ENCODE peak calls at places on chromosomes 4 and X, in ten cellular contexts. Y, D, Z, J, U, W, A, N, F and P are unnamed samples.

GRCh38 chrX:19864736-19865135 is 22.7 kb downstream of the SH3KBP1 start:
- DNase-seq in Y (no peak), D (no peak), Z (no peak), J (no peak), U (no peak), W (no peak), A (no peak), N (no peak), F (no peak), P (no peak)

GRCh38 chr4:113094802-113095201 is 45.3 kb downstream of the ANK2 start:
- DNase-seq in Y (no peak), D (peak), Z (no peak), J (no peak), U (peak), W (no peak), A (no peak), N (peak), F (no peak), P (no peak)

GRCh38 chrX:21683910-21684309 is 25.8 kb upstream of the KLHL34 start:
- DNase-seq in Y (peak), D (no peak), Z (no peak), J (no peak), U (peak), W (no peak), A (peak), N (peak), F (no peak), P (peak)

GRCh38 chrX:16643160-16643559 is 6.8 kb upstream of the S100G start:
- DNase-seq in Y (no peak), D (peak), Z (no peak), J (no peak), U (peak), W (no peak), A (no peak), N (peak), F (no peak), P (no peak)

GRCh38 chr4:102493794-102494193 is 7.4 kb upstream of the NFKB1 start:
- DNase-seq in Y (no peak), D (no peak), Z (no peak), J (no peak), U (no peak), W (no peak), A (no peak), N (no peak), F (no peak), P (no peak)

GRCh38 chr4:26021417-26022345 is 107.7 kb downstream of the SMIM20 start:
- DNase-seq in Y (no peak), D (peak), Z (no peak), J (no peak), U (peak), W (no peak), A (no peak), N (peak), F (no peak), P (no peak)

GRCh38 chr4:7753931-7754465 is 185.7 kb downstream of the AFAP1 start:
- DNase-seq in Y (no peak), D (peak), Z (no peak), J (no peak), U (no peak), W (no peak), A (no peak), N (peak), F (no peak), P (no peak)

GRCh38 chr4:1166509-1167243 is 5.7 kb downstream of the SPON2 start:
- DNase-seq in Y (no peak), D (no peak), Z (no peak), J (no peak), U (no peak), W (no peak), A (no peak), N (peak), F (no peak), P (no peak)

GRCh38 chr4:173195132-173195531 is 26.5 kb downstream of the GALNT7 start:
- DNase-seq in Y (no peak), D (no peak), Z (no peak), J (no peak), U (no peak), W (no peak), A (no peak), N (no peak), F (no peak), P (no peak)

GRCh38 chr4:128162434-128162833 is 101.3 kb downstream of the LARP1B start:
- DNase-seq in Y (no peak), D (peak), Z (no peak), J (no peak), U (peak), W (no peak), A (no peak), N (peak), F (no peak), P (no peak)

GRCh38 chrX:20265221-20265725 is 1.4 kb downstream of the RPS6KA3 start:
- DNase-seq in Y (peak), D (peak), Z (no peak), J (peak), U (peak), W (peak), A (no peak), N (peak), F (peak), P (no peak)

GRCh38 chr4:5249727-5250126 is 198.4 kb downstream of the STK32B start:
- DNase-seq in Y (no peak), D (no peak), Z (no peak), J (no peak), U (no peak), W (no peak), A (no peak), N (no peak), F (no peak), P (no peak)

GRCh38 chr4:20327808-20328207 is 76.1 kb downstream of the SLIT2 start:
- DNase-seq in Y (no peak), D (no peak), Z (no peak), J (no peak), U (no peak), W (no peak), A (no peak), N (no peak), F (no peak), P (no peak)

GRCh38 chrX:50635162-50635561 is 164.5 kb upstream of the DGKK start:
- DNase-seq in Y (no peak), D (no peak), Z (no peak), J (no peak), U (no peak), W (no peak), A (no peak), N (no peak), F (no peak), P (no peak)

GRCh38 chr4:74228691-74229640 is 71.0 kb downstream of the MTHFD2L start:
- DNase-seq in Y (peak), D (peak), Z (peak), J (no peak), U (peak), W (no peak), A (peak), N (peak), F (peak), P (no peak)

GRCh38 chr4:57093816-57094481 is 16.2 kb downstream of the IGFBP7 start:
- DNase-seq in Y (no peak), D (no peak), Z (no peak), J (no peak), U (no peak), W (no peak), A (no peak), N (peak), F (no peak), P (no peak)

GRCh38 chrX:103817502-103817901 is 14.6 kb downstream of the RAB9B start:
- DNase-seq in Y (no peak), D (peak), Z (no peak), J (no peak), U (peak), W (no peak), A (peak), N (peak), F (no peak), P (peak)

GRCh38 chr4:100168521-100168920 is 21.7 kb downstream of the DDIT4L start:
- DNase-seq in Y (peak), D (peak), Z (no peak), J (no peak), U (peak), W (no peak), A (no peak), N (peak), F (no peak), P (no peak)

GRCh38 chrX:9665113-9665512 is 100.5 kb downstream of the GPR143 start:
- DNase-seq in Y (no peak), D (no peak), Z (no peak), J (no peak), U (peak), W (no peak), A (no peak), N (no peak), F (no peak), P (no peak)

GRCh38 chr4:82981116-82981515 is 29.5 kb downstream of the LIN54 start:
- DNase-seq in Y (no peak), D (no peak), Z (no peak), J (no peak), U (no peak), W (no peak), A (no peak), N (no peak), F (no peak), P (no peak)

GRCh38 chr4:93169966-93170365 is 658.6 kb upstream of the ATOH1 start:
- DNase-seq in Y (no peak), D (no peak), Z (no peak), J (no peak), U (no peak), W (no peak), A (no peak), N (no peak), F (no peak), P (no peak)

GRCh38 chrX:2710041-2710471 is 19.0 kb downstream of the CD99 start:
- DNase-seq in Y (peak), D (peak), Z (no peak), J (no peak), U (peak), W (no peak), A (no peak), N (peak), F (no peak), P (peak)

GRCh38 chr4:20192754-20193521 is 58.8 kb upstream of the SLIT2 start:
- DNase-seq in Y (no peak), D (peak), Z (no peak), J (no peak), U (peak), W (no peak), A (no peak), N (peak), F (no peak), P (no peak)

GRCh38 chr4:36785965-36786364 is 458.6 kb upstream of the NWD2 start:
- DNase-seq in Y (no peak), D (no peak), Z (no peak), J (no peak), U (no peak), W (no peak), A (no peak), N (no peak), F (no peak), P (no peak)

GRCh38 chr4:13970349-13970748 is 342.8 kb upstream of the BOD1L1 start:
- DNase-seq in Y (no peak), D (no peak), Z (no peak), J (no peak), U (peak), W (no peak), A (no peak), N (peak), F (no peak), P (no peak)

GRCh38 chrX:140697618-140698017 is 11.9 kb upstream of the LINC00632 start:
- DNase-seq in Y (no peak), D (no peak), Z (no peak), J (no peak), U (no peak), W (no peak), A (no peak), N (no peak), F (no peak), P (no peak)

GRCh38 chrX:47613082-47613481 is 6.6 kb downstream of the SYN1 start:
- DNase-seq in Y (no peak), D (no peak), Z (no peak), J (no peak), U (no peak), W (peak), A (no peak), N (no peak), F (peak), P (no peak)

GRCh38 chr4:8381814-8382581 is 58.5 kb downstream of the ACOX3 start:
- DNase-seq in Y (no peak), D (no peak), Z (no peak), J (no peak), U (no peak), W (no peak), A (no peak), N (no peak), F (no peak), P (no peak)

GRCh38 chrX:145613894-145614293 is 203.7 kb upstream of the SLITRK2 start:
- DNase-seq in Y (no peak), D (no peak), Z (no peak), J (no peak), U (no peak), W (no peak), A (no peak), N (no peak), F (no peak), P (no peak)

GRCh38 chr4:84028340-84028739 is 470.8 kb downstream of the NKX6-1 start:
- DNase-seq in Y (no peak), D (peak), Z (no peak), J (no peak), U (no peak), W (no peak), A (no peak), N (peak), F (no peak), P (no peak)

GRCh38 chr4:61149278-61149677 is 50.8 kb upstream of the ADGRL3 start:
- DNase-seq in Y (no peak), D (peak), Z (no peak), J (no peak), U (peak), W (no peak), A (peak), N (peak), F (no peak), P (peak)

GRCh38 chr4:143402776-143403550 is 66.3 kb downstream of the GAB1 start:
- DNase-seq in Y (no peak), D (no peak), Z (no peak), J (no peak), U (no peak), W (no peak), A (no peak), N (no peak), F (no peak), P (no peak)

GRCh38 chrX:7201481-7201880 is 53.5 kb upstream of the PUDP start:
- DNase-seq in Y (no peak), D (peak), Z (no peak), J (no peak), U (peak), W (no peak), A (no peak), N (peak), F (no peak), P (no peak)

GRCh38 chr4:102569200-102569599 is 68.0 kb downstream of the NFKB1 start:
- DNase-seq in Y (no peak), D (peak), Z (no peak), J (no peak), U (peak), W (no peak), A (peak), N (peak), F (no peak), P (no peak)

GRCh38 chr4:10006604-10007435 is 14.5 kb downstream of the SLC2A9 start:
- DNase-seq in Y (peak), D (peak), Z (no peak), J (no peak), U (peak), W (no peak), A (no peak), N (peak), F (no peak), P (no peak)

GRCh38 chrX:152817082-152817744 is 13.3 kb downstream of the CETN2 start:
- DNase-seq in Y (peak), D (peak), Z (no peak), J (no peak), U (peak), W (no peak), A (no peak), N (peak), F (no peak), P (no peak)